ENCODE peak calls at places on chromosome 15, in six cellular contexts. X is small intestine, R is bronchial epithelial cell, J is sigmoid colon, C is testis, N is epithelial cell of proximal tubule. L is an unnamed sample.

GRCh38 chr15:40430271-40430805 is 10.4 kb upstream of the BAHD1 start:
- DNase-seq in X (peak), R (no peak), J (no peak), C (peak), N (no peak), L (no peak)

GRCh38 chr15:42490246-42490742 is 647 bp downstream of the ZNF106 start:
- DNase-seq in X (peak), R (peak), J (no peak), C (peak), N (no peak), L (no peak)

GRCh38 chr15:99969261-99969960 is 236.2 kb upstream of the LYSMD4 start:
- DNase-seq in X (no peak), R (no peak), J (peak), C (no peak), N (no peak), L (peak)

GRCh38 chr15:60795889-60796288 is 316.9 kb upstream of the ICE2 start:
- DNase-seq in X (no peak), R (no peak), J (no peak), C (no peak), N (no peak), L (no peak)

GRCh38 chr15:85419200-85419599 is 38.8 kb downstream of the AKAP13 start:
- DNase-seq in X (no peak), R (peak), J (no peak), C (no peak), N (no peak), L (no peak)

GRCh38 chr15:70636540-70637165 is 126.7 kb downstream of the UACA start:
- DNase-seq in X (no peak), R (no peak), J (no peak), C (no peak), N (no peak), L (no peak)

GRCh38 chr15:74780523-74780982 is 1.3 kb upstream of the CSK start:
- DNase-seq in X (no peak), R (no peak), J (no peak), C (no peak), N (no peak), L (no peak)

GRCh38 chr15:29952245-29952644 is 130.0 kb upstream of the TJP1 start:
- DNase-seq in X (no peak), R (no peak), J (no peak), C (peak), N (no peak), L (no peak)

GRCh38 chr15:62895905-62896316 is 146.6 kb upstream of the TPM1 start:
- DNase-seq in X (no peak), R (peak), J (no peak), C (no peak), N (peak), L (no peak)

GRCh38 chr15:51750942-51751686 is at the start of gene TMOD2:
- DNase-seq in X (peak), R (peak), J (peak), C (peak), N (no peak), L (no peak)

GRCh38 chr15:26662226-26662750 is 110.6 kb downstream of the GABRB3 start:
- DNase-seq in X (no peak), R (no peak), J (no peak), C (no peak), N (no peak), L (no peak)

GRCh38 chr15:66638377-66638776 is 63.7 kb upstream of the SMAD6 start:
- DNase-seq in X (no peak), R (no peak), J (no peak), C (no peak), N (no peak), L (no peak)

GRCh38 chr15:98868564-98868963 is 139.0 kb downstream of the PGPEP1L start:
- DNase-seq in X (no peak), R (peak), J (no peak), C (peak), N (no peak), L (no peak)

GRCh38 chr15:51503003-51503402 is 119.6 kb downstream of the DMXL2 start:
- DNase-seq in X (no peak), R (no peak), J (no peak), C (no peak), N (no peak), L (no peak)

GRCh38 chr15:60583946-60584345 is 105.0 kb upstream of the ICE2 start:
- DNase-seq in X (no peak), R (no peak), J (no peak), C (no peak), N (no peak), L (no peak)

GRCh38 chr15:62991698-62992097 is 50.8 kb upstream of the TPM1 start:
- DNase-seq in X (no peak), R (no peak), J (no peak), C (no peak), N (no peak), L (no peak)

GRCh38 chr15:57972801-57973311 is 92.7 kb downstream of the ALDH1A2 start:
- DNase-seq in X (no peak), R (no peak), J (no peak), C (no peak), N (no peak), L (no peak)

GRCh38 chr15:34243226-34243625 is 18.4 kb downstream of the EMC4 start:
- DNase-seq in X (no peak), R (no peak), J (no peak), C (no peak), N (no peak), L (no peak)

GRCh38 chr15:89226359-89227221 is 5.2 kb upstream of the RLBP1 start:
- DNase-seq in X (no peak), R (no peak), J (no peak), C (peak), N (no peak), L (no peak)

GRCh38 chr15:31091531-31091930 is 10.0 kb downstream of the TRPM1 start:
- DNase-seq in X (no peak), R (no peak), J (no peak), C (no peak), N (no peak), L (no peak)

GRCh38 chr15:81356252-81356651 is 17.8 kb downstream of the TMC3 start:
- DNase-seq in X (no peak), R (no peak), J (no peak), C (no peak), N (no peak), L (no peak)

GRCh38 chr15:99104788-99105515 is at the start of gene SYNM:
- DNase-seq in X (peak), R (peak), J (peak), C (peak), N (no peak), L (no peak)

GRCh38 chr15:40871749-40872617 is 2.1 kb downstream of the RHOV start:
- DNase-seq in X (peak), R (peak), J (no peak), C (no peak), N (no peak), L (peak)

GRCh38 chr15:77148191-77148590 is 77.3 kb upstream of the TSPAN3 start:
- DNase-seq in X (no peak), R (no peak), J (no peak), C (no peak), N (no peak), L (no peak)

GRCh38 chr15:90037961-90038633 is 37.0 kb downstream of the ZNF710 start:
- DNase-seq in X (no peak), R (peak), J (peak), C (no peak), N (no peak), L (peak)

GRCh38 chr15:52783191-52783829 is 6.8 kb downstream of the ONECUT1 start:
- DNase-seq in X (no peak), R (no peak), J (no peak), C (no peak), N (no peak), L (no peak)

GRCh38 chr15:52785672-52786406 is 4.3 kb downstream of the ONECUT1 start:
- DNase-seq in X (no peak), R (no peak), J (no peak), C (no peak), N (no peak), L (no peak)

GRCh38 chr15:52784799-52785671 is 5.1 kb downstream of the ONECUT1 start:
- DNase-seq in X (no peak), R (no peak), J (no peak), C (no peak), N (no peak), L (no peak)

GRCh38 chr15:52782514-52782913 is 7.6 kb downstream of the ONECUT1 start:
- DNase-seq in X (no peak), R (no peak), J (no peak), C (no peak), N (no peak), L (no peak)

DNA sequence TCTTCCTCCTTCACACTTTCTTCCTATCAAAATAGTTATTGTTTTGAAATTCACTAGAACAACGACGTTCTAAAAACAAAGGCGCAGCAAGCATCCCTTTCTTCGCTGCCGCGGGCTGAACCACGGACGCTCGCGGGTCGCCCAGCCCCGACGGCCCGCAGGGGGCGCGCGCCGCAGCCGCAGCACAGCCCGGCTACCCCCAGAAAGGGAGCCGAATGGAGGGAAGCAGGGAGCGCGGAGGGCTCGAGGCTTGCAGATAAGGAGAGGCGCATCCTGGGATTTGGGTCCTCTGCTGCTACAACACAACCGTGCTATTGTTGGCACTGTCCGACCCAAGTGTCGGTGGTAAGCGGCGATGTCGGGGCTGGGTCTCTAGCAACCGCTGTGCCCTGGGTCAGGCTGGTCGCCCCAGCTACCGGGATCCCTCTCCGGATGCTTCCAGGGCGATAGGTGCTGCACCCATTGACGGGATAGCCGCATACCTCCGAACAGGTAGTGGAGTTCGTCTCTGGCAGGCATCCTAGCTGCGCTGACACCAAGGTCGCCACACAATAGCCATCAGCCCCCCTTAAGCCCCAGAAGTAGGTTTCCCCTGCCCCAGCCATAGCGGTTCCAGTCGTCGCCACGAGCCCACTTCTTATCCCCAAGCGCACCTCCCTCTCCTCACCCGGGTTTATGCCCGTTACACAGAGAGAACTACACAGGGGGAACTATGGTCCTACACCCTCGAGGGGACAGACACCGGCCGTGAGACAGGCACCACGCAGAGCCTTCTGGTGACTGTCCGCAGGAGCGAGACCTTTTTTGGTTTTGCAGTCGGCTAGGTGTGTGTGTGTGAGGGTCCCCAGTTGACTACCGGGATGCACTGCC is 6.0 kb downstream of the ONECUT1 start:
- DNase-seq in X (no peak), R (no peak), J (no peak), C (no peak), N (no peak), L (no peak)
- H3K4me3 ChIP-seq in X (no peak), R (no peak), J (no peak), C (no peak), N (no peak), L (no peak)

DNA sequence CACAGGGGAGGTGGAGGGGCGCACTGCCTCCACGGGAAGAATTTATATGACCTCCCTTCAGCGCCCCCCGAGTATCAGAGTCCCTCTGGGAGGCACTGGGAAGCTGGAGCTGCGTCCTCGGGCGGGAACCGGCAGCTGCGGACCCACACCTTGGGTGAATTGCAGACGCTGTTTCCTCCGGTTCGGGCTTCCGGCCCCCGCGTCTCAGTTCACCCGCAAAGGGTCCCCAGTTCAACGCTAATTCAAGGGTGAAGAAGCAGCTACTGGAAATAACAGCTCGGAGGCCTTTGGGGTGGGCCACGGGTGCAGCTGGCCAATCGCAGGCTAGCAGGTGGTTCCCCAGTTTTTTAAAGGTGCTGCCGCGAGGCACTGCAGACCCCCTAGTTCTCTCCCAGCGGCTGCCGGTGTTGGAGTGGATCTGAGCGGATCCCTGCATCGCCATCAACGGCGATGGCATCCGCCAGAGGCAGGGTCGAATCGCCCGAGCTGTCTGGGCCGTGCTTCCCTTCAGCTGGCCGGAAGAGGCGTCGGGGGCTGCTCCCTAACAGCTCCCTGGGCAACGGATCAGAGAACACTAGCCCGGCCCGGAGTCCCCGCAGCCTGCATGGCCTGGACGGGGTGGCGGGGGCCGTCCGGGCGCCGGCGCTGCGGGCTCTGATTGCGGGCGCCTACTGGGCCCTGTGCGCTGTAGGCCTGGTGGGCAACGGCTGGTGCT is 19.4 kb upstream of the ADAMTS7 start:
- DNase-seq in X (no peak), R (no peak), J (no peak), C (no peak), N (no peak), L (no peak)
- H3K4me3 ChIP-seq in X (no peak), R (no peak), J (no peak), C (no peak), N (no peak), L (no peak)

DNA sequence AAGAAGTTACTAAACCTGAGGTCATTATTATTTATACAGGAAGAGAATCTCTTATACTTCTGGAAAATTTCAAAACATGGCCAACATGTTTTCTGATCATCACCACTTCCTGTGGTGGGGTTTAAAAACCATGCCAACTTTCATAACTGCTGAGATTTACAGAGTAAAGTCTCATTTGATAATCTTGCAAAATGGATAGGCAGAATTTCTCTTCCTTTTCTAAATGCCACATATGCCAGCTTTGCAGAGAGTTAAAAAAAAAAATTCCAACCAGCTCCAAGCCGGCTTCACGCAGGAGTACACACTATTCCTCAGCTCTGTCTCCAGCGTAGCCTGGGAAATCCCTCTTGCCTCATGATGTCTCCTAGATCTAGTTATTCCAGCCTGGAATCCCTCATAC is 124.2 kb upstream of the SPRED1 start:
- DNase-seq in X (no peak), R (peak), J (no peak), C (peak), N (peak), L (no peak)
- H3K4me3 ChIP-seq in X (no peak), R (no peak), J (no peak), C (no peak), N (no peak), L (no peak)

GRCh38 chr15:68364028-68364659 is 67.8 kb downstream of the ITGA11 start:
- DNase-seq in X (no peak), R (no peak), J (no peak), C (peak), N (no peak), L (no peak)

GRCh38 chr15:68365140-68365745 is 66.7 kb downstream of the ITGA11 start:
- DNase-seq in X (no peak), R (no peak), J (no peak), C (peak), N (no peak), L (no peak)

GRCh38 chr15:68364660-68365035 is 67.3 kb downstream of the ITGA11 start:
- DNase-seq in X (no peak), R (no peak), J (no peak), C (no peak), N (no peak), L (no peak)

GRCh38 chr15:68362537-68363126 is 69.3 kb downstream of the ITGA11 start:
- DNase-seq in X (no peak), R (no peak), J (no peak), C (no peak), N (no peak), L (no peak)

GRCh38 chr15:68363353-68363752 is 68.6 kb downstream of the ITGA11 start:
- DNase-seq in X (no peak), R (no peak), J (no peak), C (no peak), N (no peak), L (no peak)
- H3K4me3 ChIP-seq in X (no peak), R (no peak), J (no peak), C (no peak), N (no peak), L (no peak)

GRCh38 chr15:38690221-38690620 is 125.6 kb upstream of the RASGRP1 start:
- DNase-seq in X (no peak), R (no peak), J (no peak), C (no peak), N (no peak), L (no peak)
- H3K4me3 ChIP-seq in X (no peak), R (no peak), J (no peak), C (no peak), N (no peak), L (no peak)

DNA sequence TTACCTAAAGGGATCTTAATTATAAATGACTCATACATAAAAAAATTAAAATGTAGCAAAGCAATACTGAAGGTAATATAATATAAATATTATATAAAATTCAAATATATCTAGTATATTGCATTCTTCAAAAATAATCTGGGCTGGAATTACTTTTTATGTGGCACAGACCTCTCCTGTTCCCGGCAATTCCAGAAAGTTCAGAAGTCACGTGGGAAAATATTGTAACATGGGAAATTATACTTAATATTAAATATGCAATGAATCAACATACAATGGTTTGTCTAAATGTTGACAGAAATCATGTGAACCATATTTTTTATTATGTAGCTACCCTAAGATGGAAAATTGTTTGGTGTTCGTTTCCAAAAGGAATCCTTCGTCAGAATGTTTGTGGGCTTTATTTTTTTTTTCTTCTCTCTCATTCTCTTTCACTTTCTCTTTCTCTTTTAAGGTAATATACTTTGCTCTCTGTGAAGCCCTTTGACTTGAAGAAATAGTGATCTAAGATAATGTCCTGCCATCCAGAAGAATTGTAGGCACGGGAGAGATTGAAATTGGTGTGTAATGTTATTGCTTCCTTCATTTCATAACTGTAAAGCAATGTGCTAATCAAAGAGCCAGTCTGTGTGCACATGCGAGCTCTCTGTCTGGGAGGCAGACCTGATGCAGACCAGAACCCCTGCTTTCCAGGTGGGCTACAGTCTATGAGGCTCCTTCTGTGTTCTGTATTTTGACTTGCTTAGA is 559.4 kb downstream of the NR2F2 start:
- DNase-seq in X (peak), R (no peak), J (no peak), C (no peak), N (no peak), L (no peak)
- H3K4me3 ChIP-seq in X (no peak), R (peak), J (peak), C (peak), N (peak), L (peak)

GRCh38 chr15:82830427-82831173 is 21.2 kb downstream of the WHAMM start:
- DNase-seq in X (no peak), R (peak), J (no peak), C (no peak), N (no peak), L (no peak)

GRCh38 chr15:82831894-82832600 is 22.6 kb downstream of the WHAMM start:
- DNase-seq in X (no peak), R (no peak), J (no peak), C (no peak), N (no peak), L (no peak)

GRCh38 chr15:82835391-82835917 is 26.0 kb downstream of the WHAMM start:
- DNase-seq in X (no peak), R (no peak), J (no peak), C (no peak), N (no peak), L (no peak)

GRCh38 chr15:82833283-82833682 is 23.9 kb downstream of the WHAMM start:
- DNase-seq in X (no peak), R (no peak), J (no peak), C (no peak), N (no peak), L (no peak)

DNA sequence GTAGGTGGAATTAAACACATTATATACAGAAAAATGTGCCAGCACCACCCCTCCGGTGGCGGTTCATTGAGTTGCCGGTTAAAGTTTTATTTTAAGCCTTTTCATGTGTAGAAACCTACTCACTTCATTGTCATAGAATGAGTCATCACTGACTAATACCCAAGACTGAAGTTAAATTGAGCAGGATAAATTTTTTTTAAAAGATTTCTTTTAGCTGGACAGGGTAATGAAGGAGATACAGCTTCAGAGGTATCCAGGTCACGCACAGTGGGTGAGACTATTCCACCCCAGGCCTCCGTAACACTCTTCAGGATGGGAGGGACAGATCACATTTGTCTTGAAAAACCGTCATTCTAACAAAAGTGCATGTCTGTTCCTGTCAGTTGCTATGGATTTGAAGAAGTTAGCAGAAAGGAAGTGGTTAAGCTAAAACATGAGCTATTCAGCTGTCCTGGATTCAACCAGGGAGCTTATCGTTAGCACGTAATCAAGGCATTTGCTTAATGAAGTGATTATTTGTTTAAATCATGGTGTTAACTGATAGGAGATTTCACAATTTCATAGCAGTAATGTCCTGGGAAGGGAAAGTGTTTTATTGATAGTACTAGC is 23.3 kb downstream of the WHAMM start:
- DNase-seq in X (no peak), R (peak), J (no peak), C (no peak), N (peak), L (peak)
- H3K4me3 ChIP-seq in X (no peak), R (no peak), J (no peak), C (no peak), N (no peak), L (no peak)